ENCODE peak calls at places on chromosome 14, in seven cellular contexts. T, G, E, N, H, B and C are unnamed samples.
A peak's percentile ranks its signal among the peaks of the same experiment; 100 is the strongest.

GRCh38 chr14:103711516-103712431 is 3.5 kb downstream of the XRCC3 start:
- DNase-seq in T (no peak), G (no peak), E (no peak), N (no peak), H (no peak), B (no peak), C (no peak)

GRCh38 chr14:87840906-87841305 is 152.1 kb downstream of the GALC start:
- DNase-seq in T (no peak), G (no peak), E (no peak), N (no peak), H (no peak), B (no peak), C (no peak)

GRCh38 chr14:95519699-95520098 is 3.2 kb upstream of the SYNE3 start:
- DNase-seq in T (no peak), G (peak; percentile 79), E (peak; percentile 56), N (no peak), H (no peak), B (no peak), C (no peak)

GRCh38 chr14:101494826-101495225 is 66.5 kb upstream of the DIO3 start:
- DNase-seq in T (no peak), G (no peak), E (no peak), N (no peak), H (no peak), B (no peak), C (no peak)

GRCh38 chr14:55240526-55241178 is 30.6 kb upstream of the FBXO34 start:
- DNase-seq in T (peak; percentile 80), G (peak; percentile 41), E (no peak), N (no peak), H (no peak), B (no peak), C (no peak)

GRCh38 chr14:31022386-31022785 is 3.1 kb upstream of the AP4S1 start:
- DNase-seq in T (no peak), G (no peak), E (no peak), N (no peak), H (no peak), B (no peak), C (no peak)

GRCh38 chr14:32820182-32820581 is 118.5 kb upstream of the NPAS3 start:
- DNase-seq in T (no peak), G (no peak), E (no peak), N (no peak), H (no peak), B (no peak), C (no peak)

GRCh38 chr14:103194256-103195045 is 71.2 kb downstream of the TNFAIP2 start:
- DNase-seq in T (no peak), G (no peak), E (no peak), N (no peak), H (peak; percentile 21), B (no peak), C (no peak)

GRCh38 chr14:32358781-32359180 is 29.7 kb downstream of the AKAP6 start:
- DNase-seq in T (no peak), G (no peak), E (no peak), N (no peak), H (no peak), B (no peak), C (no peak)

GRCh38 chr14:94886931-94887330 is 117.0 kb upstream of the GSC start:
- DNase-seq in T (no peak), G (no peak), E (no peak), N (no peak), H (no peak), B (no peak), C (no peak)

GRCh38 chr14:74658535-74659130 is 46.6 kb upstream of the LTBP2 start:
- DNase-seq in T (no peak), G (no peak), E (no peak), N (no peak), H (no peak), B (no peak), C (no peak)

GRCh38 chr14:30908826-30909225 is 34.5 kb downstream of the COCH start:
- DNase-seq in T (no peak), G (no peak), E (no peak), N (no peak), H (no peak), B (no peak), C (no peak)

GRCh38 chr14:54562334-54562733 is 4.6 kb upstream of the SAMD4A start:
- DNase-seq in T (no peak), G (no peak), E (no peak), N (no peak), H (no peak), B (peak; percentile 8), C (no peak)

GRCh38 chr14:86357119-86357518 is 827.2 kb downstream of the FLRT2 start:
- DNase-seq in T (no peak), G (no peak), E (no peak), N (no peak), H (no peak), B (no peak), C (no peak)

GRCh38 chr14:94125659-94126418 is 3.6 kb downstream of the IFI27L2 start:
- DNase-seq in T (peak; percentile 22), G (no peak), E (no peak), N (no peak), H (no peak), B (no peak), C (no peak)

GRCh38 chr14:59265808-59266207 is 77.3 kb downstream of the DAAM1 start:
- DNase-seq in T (no peak), G (no peak), E (no peak), N (no peak), H (no peak), B (no peak), C (no peak)

GRCh38 chr14:68172664-68173063 is 353.1 kb downstream of the RAD51B start:
- DNase-seq in T (no peak), G (no peak), E (peak; percentile 34), N (peak; percentile 43), H (peak; percentile 94), B (no peak), C (no peak)

GRCh38 chr14:24260026-24260779 is 2.8 kb downstream of the TGM1 start:
- DNase-seq in T (no peak), G (no peak), E (no peak), N (no peak), H (no peak), B (no peak), C (no peak)

GRCh38 chr14:94583557-94583956 is 2.3 kb downstream of the SERPINA5 start:
- DNase-seq in T (no peak), G (no peak), E (no peak), N (no peak), H (no peak), B (no peak), C (no peak)

GRCh38 chr14:92552066-92552465 is 38.5 kb downstream of the RIN3 start:
- DNase-seq in T (no peak), G (no peak), E (no peak), N (no peak), H (no peak), B (no peak), C (no peak)

GRCh38 chr14:81797246-81797645 is 263.6 kb upstream of the SEL1L start:
- DNase-seq in T (no peak), G (no peak), E (no peak), N (no peak), H (no peak), B (no peak), C (no peak)

GRCh38 chr14:91418387-91419043 is 895 bp upstream of the CCDC88C start:
- DNase-seq in T (peak; percentile 96), G (peak; percentile 78), E (peak; percentile 42), N (no peak), H (peak; percentile 38), B (peak; percentile 75), C (no peak)
- TF ChIP-seq YY1 in T (peak; percentile 64), G (peak; percentile 18), E (peak; percentile 66), N (peak; percentile 91), H (peak; percentile 22), B (no peak), C (no peak)

DNA sequence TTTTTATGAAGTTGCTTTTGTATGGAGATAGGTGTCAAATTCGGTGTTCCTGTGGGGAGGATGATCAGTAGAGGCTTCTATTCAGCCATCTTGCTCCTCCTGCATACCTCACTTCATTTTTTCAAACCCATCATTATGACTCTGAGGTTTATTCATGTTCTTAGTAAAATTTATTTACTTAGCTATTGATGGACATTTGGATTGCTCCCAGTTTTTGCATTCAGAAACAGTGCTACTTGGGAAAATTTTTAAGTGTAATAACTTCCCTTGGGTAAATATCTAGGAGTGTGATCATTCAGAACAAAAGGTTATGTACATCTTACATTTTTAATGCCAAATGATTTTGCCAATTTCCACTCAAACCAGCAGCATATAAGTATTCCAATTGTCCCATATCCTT is 208.3 kb downstream of the SYNE2 start:
- DNase-seq in T (no peak), G (no peak), E (no peak), N (no peak), H (no peak), B (no peak), C (no peak)
- H3K9ac ChIP-seq in T (no peak overlapping the region), G (no peak overlapping the region), E (no peak overlapping the region), N (no peak overlapping the region), H (no peak overlapping the region), B (no peak overlapping the region), C (no peak overlapping the region)

DNA sequence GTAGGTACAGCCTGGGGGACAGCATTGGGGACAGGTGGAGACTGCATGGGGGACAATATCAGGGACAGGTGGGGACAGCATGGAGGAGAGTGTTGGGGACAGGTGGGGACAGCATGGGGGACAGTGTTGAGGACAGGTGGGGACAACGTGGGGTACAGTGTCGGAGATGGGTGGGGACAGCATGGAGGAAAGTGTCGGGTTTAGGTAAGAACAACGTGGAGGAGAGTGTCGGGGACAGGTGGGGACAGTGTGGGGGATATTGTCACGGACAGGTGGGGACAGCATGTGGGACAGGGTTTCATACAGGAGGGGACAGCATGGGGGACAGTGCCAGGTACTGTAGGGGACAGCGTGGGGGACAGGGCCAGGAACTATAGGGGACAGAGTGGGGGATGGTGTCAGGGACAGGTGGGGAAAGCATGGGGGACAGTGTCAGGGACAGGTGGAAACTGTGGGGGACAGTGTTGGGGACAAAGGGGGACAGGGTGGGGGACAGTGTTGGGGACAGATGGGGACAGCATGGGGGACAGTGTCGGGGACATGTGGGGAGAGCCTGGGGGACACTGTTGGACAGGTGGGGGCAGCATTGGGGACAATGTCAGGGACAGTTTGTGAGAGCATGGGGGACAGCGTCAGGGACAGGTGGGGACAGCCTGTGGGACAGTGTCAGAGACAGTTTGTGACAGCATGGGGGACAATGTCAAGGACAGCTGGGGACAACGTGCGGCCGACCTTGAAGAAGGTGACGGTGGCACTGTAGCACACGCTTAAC is 213.1 kb downstream of the TMEM121 start:
- DNase-seq in T (no peak), G (peak; percentile 20), E (no peak), N (no peak), H (no peak), B (no peak), C (no peak)
- H3K9me3 ChIP-seq in T (peaks cover 63% of the 10 kb centered on the region), G (no peaks in the 10 kb centered on the region), E (no peaks in the 10 kb centered on the region), N (no peaks in the 10 kb centered on the region), H (no peaks in the 10 kb centered on the region), B (no peaks in the 10 kb centered on the region), C (no peaks in the 10 kb centered on the region)

DNA sequence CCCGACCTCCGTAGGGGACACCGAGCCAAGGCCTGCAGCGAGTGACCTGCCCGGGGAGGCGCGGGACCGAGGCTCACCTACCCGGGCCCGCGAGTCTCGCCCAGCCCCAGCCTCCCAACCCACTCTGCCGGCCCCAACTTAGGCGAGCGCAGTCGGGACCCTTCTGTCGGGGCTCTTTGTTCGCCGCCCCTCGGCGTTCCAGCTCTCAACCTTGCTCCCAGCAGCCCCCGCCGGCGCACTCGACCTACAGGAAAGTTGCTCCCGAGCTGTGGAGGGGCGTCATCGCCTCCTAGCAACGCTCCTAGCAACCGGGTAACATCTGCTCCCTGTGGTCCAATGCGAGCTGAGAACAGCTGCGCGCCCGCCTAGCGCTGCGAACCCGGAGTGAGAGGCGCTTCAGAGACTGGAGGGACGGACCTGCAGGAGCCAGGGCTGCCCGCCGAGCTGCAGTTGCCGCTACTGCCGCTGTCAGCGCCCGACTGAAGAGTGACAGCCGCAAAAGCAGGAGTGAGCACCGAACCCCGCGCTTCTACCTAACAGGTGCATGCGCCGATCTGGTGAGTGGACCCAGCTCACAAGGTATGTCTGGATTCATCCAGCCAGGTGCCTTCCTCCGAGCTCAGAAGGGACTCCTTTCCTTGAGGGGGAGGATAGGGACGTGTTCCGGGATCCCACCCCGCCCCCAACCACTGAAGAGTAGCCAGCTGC is 354.9 kb downstream of the SNAPC1 start:
- DNase-seq in T (peak; percentile 93), G (peak; percentile 91), E (no peak), N (no peak), H (peak; percentile 38), B (peak; percentile 2), C (peak; percentile 82)
- TF ChIP-seq YY1 in T (peak; percentile 54), G (no peak), E (no peak), N (no peak), H (no peak), B (no peak), C (no peak)